ENCODE peak calls at places on chromosomes 16 and 17, in six cellular contexts. One of them, this sample, is unnamed.

GRCh38 chr16:57981636-57982035 is 10.7 kb upstream of the CNGB1 start:
- DNase-seq in sigmoid colon: no peak
- DNase-seq in breast epithelium: no peak
- DNase-seq in SK-N-SH: no peak
- DNase-seq in transverse colon: no peak
- DNase-seq in HCT116: no peak
- DNase-seq in this sample: no peak

GRCh38 chr16:30949655-30950515 is 1.0 kb downstream of the ORAI3 start:
- DNase-seq in sigmoid colon: peak; percentile 95
- DNase-seq in breast epithelium: peak; percentile 75
- DNase-seq in SK-N-SH: peak; percentile 73
- DNase-seq in transverse colon: peak; percentile 84
- DNase-seq in HCT116: peak; percentile 79
- DNase-seq in this sample: peak; percentile 77

GRCh38 chr17:10155334-10156081 is 42.9 kb downstream of the GAS7 start:
- DNase-seq in sigmoid colon: no peak
- DNase-seq in breast epithelium: no peak
- DNase-seq in SK-N-SH: no peak
- DNase-seq in transverse colon: no peak
- DNase-seq in HCT116: no peak
- DNase-seq in this sample: no peak

GRCh38 chr16:19851476-19851875 is 33.2 kb downstream of the GPRC5B start:
- DNase-seq in sigmoid colon: peak; percentile 39
- DNase-seq in breast epithelium: no peak
- DNase-seq in SK-N-SH: no peak
- DNase-seq in transverse colon: no peak
- DNase-seq in HCT116: no peak
- DNase-seq in this sample: no peak

GRCh38 chr17:42097691-42098661 is at the start of gene ZNF385C:
- DNase-seq in sigmoid colon: no peak
- DNase-seq in breast epithelium: no peak
- DNase-seq in SK-N-SH: peak; percentile 78
- DNase-seq in transverse colon: no peak
- DNase-seq in HCT116: no peak
- DNase-seq in this sample: no peak

GRCh38 chr16:4505356-4506153 is 29.4 kb downstream of the HMOX2 start:
- DNase-seq in sigmoid colon: no peak
- DNase-seq in breast epithelium: no peak
- DNase-seq in SK-N-SH: no peak
- DNase-seq in transverse colon: peak; percentile 67
- DNase-seq in HCT116: no peak
- DNase-seq in this sample: no peak

GRCh38 chr16:51524555-51525373 is 373.7 kb upstream of the SALL1 start:
- DNase-seq in sigmoid colon: no peak
- DNase-seq in breast epithelium: no peak
- DNase-seq in SK-N-SH: no peak
- DNase-seq in transverse colon: no peak
- DNase-seq in HCT116: no peak
- DNase-seq in this sample: no peak

GRCh38 chr17:41695954-41696720 is 7.5 kb downstream of the EIF1 start:
- DNase-seq in sigmoid colon: peak; percentile 82
- DNase-seq in breast epithelium: no peak
- DNase-seq in SK-N-SH: peak; percentile 73
- DNase-seq in transverse colon: peak; percentile 71
- DNase-seq in HCT116: peak; percentile 53
- DNase-seq in this sample: no peak

GRCh38 chr17:44219636-44220210 is at the start of gene UBTF:
- DNase-seq in sigmoid colon: peak; percentile 86
- DNase-seq in breast epithelium: peak; percentile 56
- DNase-seq in SK-N-SH: peak; percentile 81
- DNase-seq in transverse colon: peak; percentile 63
- DNase-seq in HCT116: no peak
- DNase-seq in this sample: peak; percentile 59

GRCh38 chr17:75892556-75893224 is 4.1 kb downstream of the TRIM65 start:
- DNase-seq in sigmoid colon: peak; percentile 69
- DNase-seq in breast epithelium: no peak
- DNase-seq in SK-N-SH: no peak
- DNase-seq in transverse colon: no peak
- DNase-seq in HCT116: no peak
- DNase-seq in this sample: no peak

GRCh38 chr17:4478318-4478830 is 20.3 kb upstream of the SPNS2 start:
- DNase-seq in sigmoid colon: no peak
- DNase-seq in breast epithelium: no peak
- DNase-seq in SK-N-SH: no peak
- DNase-seq in transverse colon: no peak
- DNase-seq in HCT116: no peak
- DNase-seq in this sample: no peak

GRCh38 chr17:82948081-82948511 is 108.3 kb upstream of the ZNF750 start:
- DNase-seq in sigmoid colon: peak; percentile 64
- DNase-seq in breast epithelium: no peak
- DNase-seq in SK-N-SH: no peak
- DNase-seq in transverse colon: peak; percentile 6
- DNase-seq in HCT116: no peak
- DNase-seq in this sample: no peak
- TF ChIP-seq POLR2AphosphoS5 in sigmoid colon: no peak
- TF ChIP-seq POLR2AphosphoS5 in breast epithelium: no peak
- TF ChIP-seq POLR2AphosphoS5 in SK-N-SH: no peak
- TF ChIP-seq POLR2AphosphoS5 in transverse colon: no peak
- TF ChIP-seq POLR2AphosphoS5 in HCT116: no peak
- TF ChIP-seq POLR2AphosphoS5 in this sample: no peak

GRCh38 chr17:7591596-7591995 is 1.7 kb upstream of the SOX15 start:
- DNase-seq in sigmoid colon: no peak
- DNase-seq in breast epithelium: no peak
- DNase-seq in SK-N-SH: no peak
- DNase-seq in transverse colon: no peak
- DNase-seq in HCT116: no peak
- DNase-seq in this sample: no peak
- H3K36me3 ChIP-seq in sigmoid colon: peaks cover 30% of the 10 kb centered on the region
- H3K36me3 ChIP-seq in breast epithelium: peaks cover 12% of the 10 kb centered on the region
- H3K36me3 ChIP-seq in SK-N-SH: peaks cover 35% of the 10 kb centered on the region
- H3K36me3 ChIP-seq in transverse colon: peaks cover 54% of the 10 kb centered on the region
- H3K36me3 ChIP-seq in HCT116: peaks cover 50% of the 10 kb centered on the region
- H3K36me3 ChIP-seq in this sample: peaks cover 24% of the 10 kb centered on the region

GRCh38 chr17:78416791-78417530 is 38.5 kb downstream of the PGS1 start:
- DNase-seq in sigmoid colon: peak; percentile 85
- DNase-seq in breast epithelium: no peak
- DNase-seq in SK-N-SH: no peak
- DNase-seq in transverse colon: peak; percentile 42
- DNase-seq in HCT116: no peak
- DNase-seq in this sample: no peak
- TF ChIP-seq POLR2AphosphoS5 in sigmoid colon: peak; percentile 54
- TF ChIP-seq POLR2AphosphoS5 in breast epithelium: peak; percentile 39
- TF ChIP-seq POLR2AphosphoS5 in SK-N-SH: no peak
- TF ChIP-seq POLR2AphosphoS5 in transverse colon: peak; percentile 52
- TF ChIP-seq POLR2AphosphoS5 in HCT116: no peak
- TF ChIP-seq POLR2AphosphoS5 in this sample: peak; percentile 66

GRCh38 chr17:1452836-1453235 is 3.2 kb downstream of the CRK start:
- DNase-seq in sigmoid colon: no peak
- DNase-seq in breast epithelium: no peak
- DNase-seq in SK-N-SH: no peak
- DNase-seq in transverse colon: no peak
- DNase-seq in HCT116: no peak
- DNase-seq in this sample: no peak

GRCh38 chr17:1447061-1447460 is 9.0 kb downstream of the CRK start:
- DNase-seq in sigmoid colon: no peak
- DNase-seq in breast epithelium: no peak
- DNase-seq in SK-N-SH: no peak
- DNase-seq in transverse colon: no peak
- DNase-seq in HCT116: no peak
- DNase-seq in this sample: no peak

GRCh38 chr17:1454541-1454940 is 1.5 kb downstream of the CRK start:
- DNase-seq in sigmoid colon: no peak
- DNase-seq in breast epithelium: no peak
- DNase-seq in SK-N-SH: no peak
- DNase-seq in transverse colon: no peak
- DNase-seq in HCT116: no peak
- DNase-seq in this sample: no peak

GRCh38 chr17:1446201-1446600 is 9.8 kb downstream of the CRK start:
- DNase-seq in sigmoid colon: no peak
- DNase-seq in breast epithelium: no peak
- DNase-seq in SK-N-SH: no peak
- DNase-seq in transverse colon: no peak
- DNase-seq in HCT116: no peak
- DNase-seq in this sample: no peak

DNA sequence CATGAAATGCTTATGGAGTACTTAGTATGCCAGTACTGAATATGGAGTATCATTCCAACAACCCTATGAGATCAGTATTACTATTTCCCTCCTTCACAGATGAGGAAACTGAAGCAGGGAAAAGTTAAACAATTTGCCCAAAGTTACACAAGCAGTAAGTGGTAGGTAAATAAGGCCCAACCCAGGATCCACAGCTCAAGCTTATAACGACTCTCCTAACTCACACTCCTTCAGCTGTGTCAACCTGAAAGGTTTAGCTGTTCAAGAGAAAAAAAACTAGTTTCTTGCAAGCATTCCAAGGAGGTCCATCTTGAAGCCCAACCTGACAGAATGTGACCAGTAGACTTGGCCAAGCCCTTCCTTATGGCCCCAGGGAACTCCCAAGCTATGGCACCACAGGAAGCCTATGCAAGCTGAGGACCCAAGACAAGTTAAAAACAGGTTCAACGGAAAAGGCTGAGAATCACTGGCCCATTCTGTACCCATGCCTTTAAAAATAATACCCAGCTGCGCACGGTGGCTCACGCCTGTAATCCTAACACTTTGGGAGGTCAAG is 6.5 kb downstream of the CRK start:
- DNase-seq in sigmoid colon: no peak
- DNase-seq in breast epithelium: no peak
- DNase-seq in SK-N-SH: no peak
- DNase-seq in transverse colon: no peak
- DNase-seq in HCT116: no peak
- DNase-seq in this sample: no peak
- H3K36me3 ChIP-seq in sigmoid colon: no peaks in the 10 kb centered on the region
- H3K36me3 ChIP-seq in breast epithelium: no peaks in the 10 kb centered on the region
- H3K36me3 ChIP-seq in SK-N-SH: peaks cover 21% of the 10 kb centered on the region
- H3K36me3 ChIP-seq in transverse colon: no peaks in the 10 kb centered on the region
- H3K36me3 ChIP-seq in HCT116: peaks cover 9% of the 10 kb centered on the region
- H3K36me3 ChIP-seq in this sample: no peaks in the 10 kb centered on the region

DNA sequence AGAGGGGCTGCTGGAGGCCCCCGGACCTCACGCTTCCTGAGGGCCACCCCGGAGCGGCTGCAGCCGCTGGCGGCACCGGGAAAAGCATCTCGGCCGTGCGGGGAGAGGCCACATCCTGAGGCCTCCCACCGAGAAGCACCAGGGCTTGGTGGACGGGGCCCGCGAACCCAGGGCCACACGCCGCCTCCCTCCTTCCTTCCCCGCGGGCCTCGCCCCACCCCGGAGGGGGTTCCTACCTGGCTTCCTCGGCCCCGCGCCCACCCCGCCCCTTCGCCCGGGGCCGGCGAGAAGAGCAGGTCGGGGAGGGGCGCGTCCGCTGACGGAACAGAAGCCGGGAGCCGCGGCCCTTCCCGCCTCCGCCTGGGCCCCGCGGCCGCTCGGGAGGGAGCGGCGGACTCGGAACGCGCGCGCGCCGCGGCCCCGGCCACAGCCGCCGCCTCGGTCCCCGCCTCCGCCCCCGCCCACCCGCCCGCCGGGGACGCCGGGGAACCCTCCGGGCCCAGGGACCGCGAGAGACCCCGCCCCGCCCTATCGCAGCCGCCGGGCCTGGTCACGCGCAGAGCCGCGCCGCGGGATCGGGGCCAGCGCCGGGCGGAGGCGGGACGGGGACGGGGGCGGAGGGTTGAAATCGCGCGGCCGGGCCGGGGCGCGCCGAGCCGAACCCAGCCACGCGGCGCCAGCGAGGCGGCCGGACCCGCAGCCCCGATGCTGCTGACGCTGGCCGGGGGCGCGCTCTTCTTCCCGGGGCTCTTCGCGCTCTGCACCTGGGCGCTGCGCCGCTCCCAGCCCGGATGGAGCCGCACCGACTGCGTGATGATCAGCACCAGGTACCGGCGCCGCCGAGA is at the start of gene TLCD3A:
- DNase-seq in sigmoid colon: peak; percentile 87
- DNase-seq in breast epithelium: no peak
- DNase-seq in SK-N-SH: peak; percentile 95
- DNase-seq in transverse colon: peak; percentile 78
- DNase-seq in HCT116: no peak
- DNase-seq in this sample: peak; percentile 75
- TF ChIP-seq POLR2AphosphoS5 in sigmoid colon: peak; percentile 20
- TF ChIP-seq POLR2AphosphoS5 in breast epithelium: no peak
- TF ChIP-seq POLR2AphosphoS5 in SK-N-SH: no peak
- TF ChIP-seq POLR2AphosphoS5 in transverse colon: peak; percentile 23
- TF ChIP-seq POLR2AphosphoS5 in HCT116: peak; percentile 58
- TF ChIP-seq POLR2AphosphoS5 in this sample: no peak

This sample was measured in prostate gland.